ENCODE peak calls at places on chromosomes 4 and X, in four cellular contexts. Y is tibial artery; O is CD8-positive, alpha-beta T cell; R is ovary. F is an unnamed sample.
A peak's percentile ranks its signal among the peaks of the same experiment; 100 is the strongest.

GRCh38 chrX:48957827-48958634 is 624 bp upstream of the OTUD5 start:
- DNase-seq in Y (peak; percentile 98), O (peak; percentile 97), R (peak; percentile 93), F (peak; percentile 94)

GRCh38 chr4:144421839-144422565 is 224.0 kb upstream of the HHIP start:
- DNase-seq in Y (no peak), O (no peak), R (no peak), F (no peak)

GRCh38 chrX:56763556-56764152 is 34.6 kb downstream of the NBDY start:
- DNase-seq in Y (no peak), O (no peak), R (peak; percentile 85), F (no peak)

GRCh38 chr4:158630893-158631292 is 40.8 kb downstream of the C4orf46 start:
- DNase-seq in Y (no peak), O (no peak), R (no peak), F (peak; percentile 18)

GRCh38 chr4:147461161-147461560 is 19.7 kb upstream of the EDNRA start:
- DNase-seq in Y (no peak), O (no peak), R (no peak), F (no peak)

GRCh38 chrX:68594769-68595168 is 52.7 kb upstream of the STARD8 start:
- DNase-seq in Y (no peak), O (no peak), R (no peak), F (no peak)

GRCh38 chr4:169621754-169622481 is 1.5 kb downstream of the CLCN3 start:
- DNase-seq in Y (no peak), O (peak; percentile 50), R (no peak), F (no peak)

GRCh38 chr4:80371046-80371445 is 35.5 kb downstream of the CFAP299 start:
- DNase-seq in Y (no peak), O (no peak), R (no peak), F (no peak)

GRCh38 chr4:167031534-167032156 is 202.6 kb downstream of the SPOCK3 start:
- DNase-seq in Y (no peak), O (no peak), R (no peak), F (no peak)

GRCh38 chr4:88759039-88759631 is 61.5 kb upstream of the NAP1L5 start:
- DNase-seq in Y (no peak), O (no peak), R (no peak), F (peak; percentile 86)

GRCh38 chr4:177222776-177223175 is 86.9 kb upstream of the NEIL3 start:
- DNase-seq in Y (no peak), O (no peak), R (no peak), F (no peak)

GRCh38 chr4:137651128-137651527 is 118.8 kb upstream of the PCDH18 start:
- DNase-seq in Y (no peak), O (no peak), R (no peak), F (no peak)

GRCh38 chr4:123844374-123844773 is 447.8 kb downstream of the SPRY1 start:
- DNase-seq in Y (no peak), O (no peak), R (no peak), F (no peak)

GRCh38 chr4:56463711-56464110 is 3.7 kb upstream of the SRP72 start:
- DNase-seq in Y (no peak), O (no peak), R (no peak), F (no peak)

GRCh38 chr4:74109116-74109791 is 10.3 kb upstream of the CXCL2 start:
- DNase-seq in Y (no peak), O (no peak), R (no peak), F (peak; percentile 97)

GRCh38 chrX:19869195-19869594 is 18.2 kb downstream of the SH3KBP1 start:
- DNase-seq in Y (no peak), O (no peak), R (no peak), F (no peak)

GRCh38 chrX:100447563-100448397 is 37.7 kb upstream of the PCDH19 start:
- DNase-seq in Y (no peak), O (no peak), R (peak; percentile 55), F (no peak)

GRCh38 chrX:37818031-37818430 is 29.3 kb downstream of the DYNLT3 start:
- DNase-seq in Y (no peak), O (no peak), R (no peak), F (no peak)

GRCh38 chrX:2317527-2318055 is 183.2 kb downstream of the DHRSX start:
- DNase-seq in Y (no peak), O (no peak), R (no peak), F (no peak)

GRCh38 chr4:779555-779954 is 46.4 kb downstream of the CPLX1 start:
- DNase-seq in Y (no peak), O (no peak), R (no peak), F (no peak)

GRCh38 chrX:49039598-49040375 is 3.4 kb downstream of the TFE3 start:
- DNase-seq in Y (peak; percentile 89), O (peak; percentile 29), R (peak; percentile 77), F (peak; percentile 84)

GRCh38 chr4:141065872-141066271 is 67.4 kb downstream of the RNF150 start:
- DNase-seq in Y (no peak), O (no peak), R (no peak), F (peak; percentile 45)

GRCh38 chr4:89939994-89940393 is 45.3 kb downstream of the MMRN1 start:
- DNase-seq in Y (no peak), O (no peak), R (peak; percentile 15), F (no peak)

GRCh38 chr4:97366661-97367060 is 776.6 kb downstream of the STPG2 start:
- DNase-seq in Y (no peak), O (no peak), R (no peak), F (no peak)

GRCh38 chrX:118677318-118677717 is 50.1 kb upstream of the IL13RA1 start:
- DNase-seq in Y (no peak), O (no peak), R (no peak), F (no peak)

DNA sequence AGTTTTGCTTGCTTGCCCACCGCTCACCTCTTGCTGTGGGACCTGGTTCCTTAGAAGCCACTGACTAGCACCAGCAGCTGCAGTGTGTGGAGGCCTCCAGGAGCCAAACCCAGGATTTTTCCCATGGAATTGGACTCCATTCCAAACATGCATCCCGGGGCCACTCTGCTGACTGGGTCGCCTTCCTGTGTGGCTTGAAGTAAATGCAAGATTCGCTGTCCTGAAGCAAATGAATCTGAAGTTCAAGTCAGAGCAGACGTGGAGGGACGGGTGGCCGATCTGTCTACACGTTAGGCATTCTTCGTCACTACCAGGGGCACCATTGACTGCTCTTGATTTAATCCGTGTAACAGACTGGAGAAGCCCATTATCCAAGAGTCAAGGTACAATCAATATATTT is 109.0 kb downstream of the SHOX start:
- DNase-seq in Y (peak; percentile 31), O (no peak), R (no peak), F (no peak)
- H3K4me3 ChIP-seq in Y (no peak overlapping the region), O (no peak overlapping the region), R (no peak overlapping the region), F (no peak overlapping the region)

GRCh38 chr4:24794111-24794860 is 1.1 kb upstream of the SOD3 start:
- DNase-seq in Y (peak; percentile 86), O (no peak), R (no peak), F (no peak)

GRCh38 chr4:24793219-24794005 is 2.0 kb upstream of the SOD3 start:
- DNase-seq in Y (no peak), O (no peak), R (no peak), F (no peak)

GRCh38 chr4:24795666-24796381 is 451 bp downstream of the SOD3 start:
- DNase-seq in Y (no peak), O (no peak), R (no peak), F (no peak)

GRCh38 chr4:24796632-24797031 is 1.3 kb downstream of the SOD3 start:
- DNase-seq in Y (no peak), O (no peak), R (no peak), F (no peak)

DNA sequence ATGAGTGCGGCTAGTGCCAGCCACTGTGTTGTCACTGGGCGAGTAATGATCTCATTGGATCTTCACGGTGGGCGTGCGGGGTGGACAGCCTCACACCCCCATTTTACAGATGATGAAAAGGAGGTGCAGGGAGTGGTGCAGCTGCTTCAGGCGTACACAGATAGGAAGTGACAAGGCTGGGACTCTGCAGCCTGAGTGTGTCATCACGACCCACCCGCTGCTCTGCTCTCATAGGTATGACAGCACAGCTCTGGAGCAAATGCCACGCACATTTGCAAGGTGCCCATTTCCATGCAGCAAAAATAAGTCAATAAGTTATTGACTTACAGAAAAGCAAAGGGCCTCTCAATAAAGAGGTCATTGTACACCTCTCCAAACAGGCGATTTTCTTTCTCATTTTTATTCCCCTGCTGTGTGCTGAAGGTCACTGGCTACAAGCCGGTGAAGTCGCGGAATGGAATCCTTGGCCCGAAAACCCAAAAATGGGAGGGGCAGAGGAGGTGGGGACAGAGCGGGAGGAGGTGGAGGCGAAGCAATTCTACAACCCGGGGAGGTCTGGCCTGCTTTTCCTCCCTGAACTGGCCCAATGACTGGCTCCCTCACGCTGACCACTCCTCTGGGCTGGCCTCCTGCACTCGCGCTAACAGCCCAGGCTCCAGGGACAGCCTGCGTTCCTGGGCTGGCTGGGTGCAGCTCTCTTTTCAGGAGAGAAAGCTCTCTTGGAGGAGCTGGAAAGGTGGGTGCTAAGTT is at the start of gene SOD3:
- DNase-seq in Y (peak; percentile 96), O (no peak), R (peak; percentile 69), F (peak; percentile 49)
- H3K4me3 ChIP-seq in Y (peak within 1 kb of the TSS; percentile 58), O (no peak within 1 kb of the TSS), R (peak within 1 kb of the TSS; percentile 28), F (peak within 1 kb of the TSS; percentile 27)

GRCh38 chr4:23891064-23891421 is 1.2 kb upstream of the PPARGC1A start:
- DNase-seq in Y (no peak), O (no peak), R (no peak), F (no peak)
- H3K4me3 ChIP-seq in Y (peak overlapping the region; percentile 58), O (no peak overlapping the region), R (peak overlapping the region; percentile 36), F (no peak overlapping the region)

DNA sequence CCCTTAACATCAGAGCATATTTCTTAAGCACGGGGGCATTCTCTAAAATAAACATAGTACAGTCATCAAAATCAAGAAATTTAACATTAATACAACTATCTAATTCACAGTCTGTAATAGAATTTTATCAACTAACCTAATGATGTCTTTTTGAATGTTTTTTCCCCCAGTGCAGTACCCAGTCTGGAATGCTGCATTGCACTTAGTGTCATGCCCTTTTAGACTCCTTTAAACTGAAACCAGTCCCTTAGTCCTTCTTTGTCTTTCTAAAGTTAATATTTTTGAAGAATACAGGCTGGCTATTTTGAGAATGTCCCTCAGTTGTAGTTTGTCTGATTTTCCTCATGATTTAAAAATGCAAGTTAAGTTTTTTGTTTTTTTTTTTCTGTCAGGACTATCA is 9.5 kb downstream of the ENPEP start:
- DNase-seq in Y (no peak), O (no peak), R (no peak), F (no peak)
- H3K4me3 ChIP-seq in Y (no peak overlapping the region), O (no peak overlapping the region), R (no peak overlapping the region), F (no peak overlapping the region)

DNA sequence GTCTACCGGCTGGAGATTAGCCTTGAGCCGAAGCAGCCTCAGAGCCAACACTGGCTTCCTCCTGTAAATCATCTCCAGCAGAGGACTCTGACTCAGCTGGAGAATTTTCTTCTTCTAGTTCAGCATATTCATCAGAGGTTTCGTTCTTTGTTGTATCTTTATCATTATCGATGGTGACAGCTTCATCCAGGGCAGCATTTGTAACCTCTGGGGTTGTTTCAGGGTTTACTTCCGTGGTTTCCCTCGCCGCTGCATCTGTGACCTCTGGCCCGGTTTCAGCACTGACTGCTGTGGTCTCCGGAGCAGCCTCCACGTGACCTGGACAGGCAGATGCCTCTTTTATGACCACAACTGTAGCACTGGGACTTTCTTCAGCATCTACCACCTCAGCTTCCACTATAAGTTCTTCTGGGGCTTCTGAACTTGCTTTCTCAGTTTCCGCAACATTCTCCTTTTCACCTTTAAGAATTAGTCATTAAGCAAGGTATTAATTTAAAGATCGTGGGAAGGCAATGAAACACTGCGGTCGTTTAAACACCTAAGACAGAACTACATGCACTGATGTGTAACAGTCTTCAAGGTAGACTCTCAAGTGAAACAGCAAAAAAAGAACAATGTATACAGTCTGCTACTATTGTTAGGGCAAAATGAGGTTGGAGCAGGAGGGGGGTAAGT is 13.3 kb downstream of the MGARP start:
- DNase-seq in Y (peak; percentile 70), O (peak; percentile 68), R (peak; percentile 62), F (peak; percentile 43)
- H3K4me3 ChIP-seq in Y (peak overlapping the region; percentile 44), O (peak overlapping the region; percentile 44), R (peak overlapping the region; percentile 36), F (peak overlapping the region; percentile 31)